ENCODE peak calls at places on chromosomes 12 and 14, in seven cellular contexts. M is K562, K is SK-N-SH, W is H1, J is HepG2, A is HCT116, C is Panc1. U is an unnamed sample.

GRCh38 chr12:54383041-54383609 is 1.4 kb downstream of the ZNF385A start:
- DNase-seq in A (no peak), C (peak; percentile 79), M (peak; percentile 68), J (no peak), K (no peak), W (no peak), U (no peak)

GRCh38 chr14:60125918-60126317 is 34.2 kb downstream of the PCNX4 start:
- DNase-seq in A (no peak), M (no peak), W (no peak), J (no peak), C (no peak), K (no peak), U (no peak)

GRCh38 chr14:77707724-77708408 is at the start of the genes ALKBH1 and SLIRP:
- DNase-seq in C (peak; percentile 36), W (peak; percentile 36), K (peak; percentile 89), A (peak; percentile 59), M (peak; percentile 83), J (peak; percentile 81), U (peak; percentile 26)

GRCh38 chr12:107564946-107565345 is 120.7 kb upstream of the PWP1 start:
- DNase-seq in W (no peak), C (no peak), K (no peak), A (peak; percentile 7), M (no peak), J (peak; percentile 11), U (no peak)

GRCh38 chr14:92938890-92939671 is 16.1 kb downstream of the CHGA start:
- DNase-seq in K (peak; percentile 49), J (no peak), M (no peak), A (no peak), C (no peak), W (no peak), U (no peak)

GRCh38 chr14:92004062-92004461 is 35.8 kb downstream of the TRIP11 start:
- DNase-seq in K (no peak), M (no peak), W (no peak), C (no peak), A (no peak), J (no peak), U (no peak)

GRCh38 chr14:56199095-56199975 is 81.1 kb downstream of the PELI2 start:
- DNase-seq in J (no peak), M (peak; percentile 72), W (no peak), C (no peak), A (no peak), K (no peak), U (peak; percentile 32)

GRCh38 chr12:111443586-111443985 is 37.9 kb downstream of the SH2B3 start:
- DNase-seq in J (no peak), A (no peak), M (no peak), K (no peak), C (no peak), W (no peak), U (no peak)

GRCh38 chr12:91741932-91742331 is 403.7 kb downstream of the BTG1 start:
- DNase-seq in J (no peak), K (no peak), W (no peak), M (no peak), A (no peak), C (no peak), U (no peak)

GRCh38 chr14:86838363-86838762 is 1154.6 kb downstream of the GALC start:
- DNase-seq in C (no peak), J (no peak), K (no peak), W (no peak), M (no peak), A (no peak), U (no peak)

GRCh38 chr14:52917732-52918131 is 33.1 kb downstream of the FERMT2 start:
- DNase-seq in M (no peak), W (no peak), K (no peak), J (no peak), A (no peak), C (no peak), U (no peak)

GRCh38 chr14:90742709-90743108 is 73.5 kb downstream of the TTC7B start:
- DNase-seq in W (no peak), K (no peak), A (no peak), M (no peak), J (no peak), C (no peak), U (no peak)

GRCh38 chr12:95218852-95219171 is 1.2 kb downstream of the VEZT start:
- DNase-seq in W (no peak), C (no peak), K (no peak), A (no peak), J (no peak), M (no peak), U (no peak)

GRCh38 chr14:98240396-98240795 is 1031.6 kb downstream of the BCL11B start:
- DNase-seq in M (no peak), A (no peak), W (no peak), J (no peak), K (no peak), C (no peak), U (no peak)

GRCh38 chr14:104224516-104225281 is 86.3 kb downstream of the KIF26A start:
- DNase-seq in C (no peak), J (no peak), A (no peak), M (peak; percentile 38), K (peak; percentile 67), W (no peak), U (no peak)

GRCh38 chr14:34951286-34951685 is 31.5 kb upstream of the SRP54 start:
- DNase-seq in J (no peak), M (no peak), K (no peak), C (no peak), A (no peak), W (no peak), U (no peak)

GRCh38 chr12:25308761-25309160 is 58.0 kb upstream of the KRAS start:
- DNase-seq in W (no peak), A (no peak), C (no peak), J (no peak), M (no peak), K (no peak), U (no peak)

GRCh38 chr14:45177081-45177480 is 41.4 kb downstream of the FANCM start:
- DNase-seq in A (no peak), W (no peak), C (no peak), M (no peak), J (no peak), K (no peak), U (no peak)

GRCh38 chr12:16062611-16063010 is 151.5 kb downstream of the DERA start:
- DNase-seq in M (no peak), K (no peak), J (no peak), C (no peak), W (no peak), A (no peak), U (no peak)

GRCh38 chr12:100758083-100758482 is 36.5 kb upstream of the ANO4 start:
- DNase-seq in W (no peak), A (no peak), C (no peak), K (no peak), M (no peak), J (no peak), U (no peak)

GRCh38 chr12:33438890-33439586 is 581 bp downstream of the SYT10 start:
- DNase-seq in W (no peak), A (no peak), M (peak; percentile 34), J (no peak), C (no peak), K (peak; percentile 27), U (no peak)

GRCh38 chr12:68279227-68280054 is 26.0 kb upstream of the IL22 start:
- DNase-seq in A (no peak), M (peak; percentile 32), J (peak; percentile 5), W (no peak), K (peak; percentile 57), C (no peak), U (no peak)

GRCh38 chr14:76768201-76768656 is 7.0 kb downstream of the VASH1 start:
- DNase-seq in C (no peak), M (peak; percentile 75), K (peak; percentile 76), J (no peak), W (no peak), A (no peak), U (peak; percentile 47)

GRCh38 chr14:70714055-70714550 is 72.4 kb downstream of the TTC9 start:
- DNase-seq in K (peak; percentile 50), J (peak; percentile 57), A (peak; percentile 54), M (peak; percentile 19), W (no peak), C (peak; percentile 13), U (peak; percentile 50)

GRCh38 chr12:103623716-103624115 is 36.6 kb downstream of the STAB2 start:
- DNase-seq in C (no peak), K (no peak), A (no peak), J (no peak), M (no peak), W (no peak), U (no peak)

GRCh38 chr12:103627189-103627855 is 40.2 kb downstream of the STAB2 start:
- DNase-seq in W (no peak), A (no peak), J (no peak), M (no peak), C (no peak), K (no peak), U (no peak)

GRCh38 chr12:103626498-103626897 is 39.4 kb downstream of the STAB2 start:
- DNase-seq in M (peak; percentile 22), W (no peak), C (no peak), J (peak; percentile 24), A (no peak), K (peak; percentile 40), U (no peak)
- TF ChIP-seq SIN3A in M (no peak), W (no peak), C (no peak), J (no peak), A (no peak), K (no peak), U (no peak)

DNA sequence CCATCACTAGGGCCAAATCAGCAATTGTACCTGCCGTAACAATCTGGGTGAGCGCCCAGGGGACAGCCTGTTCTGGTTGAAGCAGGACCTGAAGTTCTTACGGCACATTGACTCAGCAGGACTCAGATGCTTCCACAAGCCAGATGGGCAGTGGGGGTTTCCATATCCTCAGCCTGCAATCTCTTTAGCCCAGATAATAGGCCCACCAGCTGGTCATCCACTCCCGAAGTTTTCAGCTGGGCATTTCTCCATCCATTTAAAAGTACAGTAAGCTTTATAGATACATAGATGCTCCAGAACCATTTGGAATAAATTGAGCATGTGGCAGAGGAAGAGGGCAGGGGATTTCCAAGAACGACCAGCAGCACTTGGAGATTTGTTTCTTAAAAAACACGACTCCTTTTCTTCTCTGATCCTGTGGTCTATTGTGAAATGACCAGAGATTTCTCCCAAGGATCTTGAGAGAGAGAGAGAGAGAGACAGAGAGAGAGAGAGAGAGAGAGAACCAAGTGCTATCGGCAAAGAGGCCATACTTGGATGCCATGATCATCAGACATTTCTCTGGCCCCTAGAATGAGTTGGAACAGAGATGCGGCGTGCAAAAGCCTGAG is 74.8 kb upstream of the PLXNC1 start:
- DNase-seq in J (no peak), C (no peak), M (no peak), K (no peak), A (no peak), W (no peak), U (no peak)
- TF ChIP-seq SIN3A in J (no peak), C (no peak), M (no peak), K (no peak), A (no peak), W (no peak), U (no peak)

GRCh38 chr14:94203473-94204210 is 29.5 kb downstream of the PPP4R4 start:
- DNase-seq in A (no peak), M (no peak), K (no peak), W (no peak), J (no peak), C (no peak), U (no peak)
- TF ChIP-seq SIN3A in A (no peak), M (no peak), K (no peak), W (no peak), J (no peak), C (no peak), U (no peak)

DNA sequence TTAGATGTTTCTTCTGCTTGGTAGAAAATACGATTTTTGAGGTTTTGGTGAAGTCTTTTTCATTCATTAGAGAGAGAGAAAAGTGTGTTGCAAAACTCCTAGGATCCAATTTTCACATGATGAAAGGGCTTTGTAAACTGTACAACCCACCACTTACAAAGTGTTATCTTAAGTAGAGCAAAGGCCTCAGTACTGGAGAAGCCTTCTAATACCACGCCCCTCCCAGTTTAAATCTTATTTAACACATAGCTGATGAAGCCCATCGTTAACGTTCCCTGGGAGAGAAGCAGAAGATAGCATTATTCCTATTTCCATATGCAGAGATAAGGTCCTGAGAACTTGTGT is 884 bp downstream of the APOLD1 start:
- DNase-seq in J (no peak), K (no peak), W (no peak), A (no peak), M (peak; percentile 22), C (no peak), U (no peak)
- TF ChIP-seq SIN3A in J (no peak), K (no peak), W (no peak), A (no peak), M (no peak), C (no peak), U (no peak)